ENCODE peak calls at places on chromosome 9, in seven cellular contexts. C is adrenal gland, U is A172, E is retina, X is SJSA1, V is body of pancreas, O is T-helper 9 cell. J is an unnamed sample.
A peak's percentile ranks its signal among the peaks of the same experiment; 100 is the strongest.

GRCh38 chr9:127873223-127873691 is 4.2 kb downstream of the AK1 start:
- DNase-seq in X (no peak), V (no peak), U (no peak), C (no peak), O (no peak), E (peak; percentile 84), J (peak; percentile 24)

GRCh38 chr9:32251539-32251938 is 132.9 kb upstream of the ACO1 start:
- DNase-seq in X (peak; percentile 36), C (peak; percentile 75), U (peak; percentile 75), O (no peak), V (peak; percentile 59), E (peak; percentile 78), J (peak; percentile 32)

GRCh38 chr9:136562746-136563506 is 17.1 kb upstream of the NOTCH1 start:
- DNase-seq in C (no peak), V (no peak), E (peak; percentile 63), O (no peak), U (no peak), X (no peak), J (no peak)

GRCh38 chr9:93111001-93111370 is 15.0 kb downstream of the CARD19 start:
- DNase-seq in U (no peak), E (no peak), C (peak; percentile 2), O (no peak), X (no peak), V (peak; percentile 1), J (peak; percentile 3)

GRCh38 chr9:16310288-16311145 is 560.0 kb downstream of the BNC2 start:
- DNase-seq in C (no peak), U (no peak), O (no peak), V (no peak), X (no peak), E (peak; percentile 69), J (no peak)

GRCh38 chr9:36995927-36996471 is 38.1 kb downstream of the PAX5 start:
- DNase-seq in C (peak; percentile 70), U (peak; percentile 44), V (peak; percentile 79), O (peak; percentile 43), X (no peak), E (peak; percentile 77), J (peak; percentile 76)

GRCh38 chr9:123651273-123651672 is 278.7 kb downstream of the DENND1A start:
- DNase-seq in X (no peak), C (no peak), O (no peak), U (no peak), E (no peak), V (no peak), J (peak; percentile 77)

GRCh38 chr9:92631452-92632211 is 38.3 kb downstream of the IPPK start:
- DNase-seq in X (no peak), C (no peak), O (no peak), V (no peak), E (no peak), U (no peak), J (peak; percentile 10)

GRCh38 chr9:30410273-30410672 is 1974.2 kb upstream of the ACO1 start:
- DNase-seq in E (no peak), O (no peak), X (no peak), C (no peak), V (no peak), U (no peak), J (no peak)

GRCh38 chr9:128099932-128100491 is 27.5 kb downstream of the PTGES2 start:
- DNase-seq in X (no peak), O (no peak), U (peak; percentile 74), E (no peak), V (peak; percentile 45), C (peak; percentile 43), J (no peak)

GRCh38 chr9:119026120-119026519 is 343.1 kb downstream of the BRINP1 start:
- DNase-seq in V (peak; percentile 13), U (no peak), O (no peak), X (no peak), E (no peak), C (no peak), J (no peak)

GRCh38 chr9:121529237-121529987 is 29.8 kb upstream of the GGTA1 start:
- DNase-seq in E (no peak), X (no peak), V (peak; percentile 84), O (no peak), U (peak; percentile 97), C (peak; percentile 96), J (peak; percentile 82)

GRCh38 chr9:34997375-34997774 is 7.8 kb downstream of the DNAJB5 start:
- DNase-seq in C (no peak), O (no peak), X (no peak), E (no peak), V (no peak), U (no peak), J (no peak)

GRCh38 chr9:12640021-12640587 is 53.1 kb upstream of the TYRP1 start:
- DNase-seq in V (peak; percentile 52), U (peak; percentile 53), O (no peak), X (no peak), C (no peak), E (peak; percentile 64), J (no peak)

GRCh38 chr9:83981126-83981871 is 694 bp downstream of the RMI1 start:
- DNase-seq in V (peak; percentile 79), U (peak; percentile 63), C (peak; percentile 67), E (no peak), O (no peak), X (peak; percentile 47), J (peak; percentile 62)

GRCh38 chr9:35680331-35681105 is 6.8 kb downstream of the CA9 start:
- DNase-seq in O (no peak), V (no peak), C (no peak), U (no peak), E (no peak), X (no peak), J (no peak)